ENCODE peak calls at places on chromosome 5, in five cellular contexts. Y, H, F, X and D are unnamed samples.

GRCh38 chr5:106399381-106399780 is 1271.4 kb downstream of the EFNA5 start:
- DNase-seq in Y (peak), H (peak), F (no peak), X (no peak), D (no peak)

GRCh38 chr5:124663101-124663506 is 83.3 kb downstream of the ZNF608 start:
- DNase-seq in Y (no peak), H (no peak), F (no peak), X (no peak), D (no peak)

GRCh38 chr5:154312571-154312970 is 122.0 kb downstream of the GALNT10 start:
- DNase-seq in Y (peak), H (peak), F (no peak), X (no peak), D (no peak)

GRCh38 chr5:75509956-75510355 is 1.5 kb downstream of the CERT1 start:
- DNase-seq in Y (peak), H (peak), F (no peak), X (no peak), D (no peak)

GRCh38 chr5:159094745-159095144 is 5.0 kb downstream of the EBF1 start:
- DNase-seq in Y (peak), H (peak), F (peak), X (no peak), D (peak)

GRCh38 chr5:2006971-2007291 is 124.2 kb upstream of the IRX4 start:
- DNase-seq in Y (no peak), H (no peak), F (no peak), X (no peak), D (no peak)

GRCh38 chr5:132103969-132104391 is 30.4 kb downstream of the CSF2 start:
- DNase-seq in Y (no peak), H (no peak), F (no peak), X (no peak), D (no peak)

GRCh38 chr5:78518365-78519197 is 130.0 kb downstream of the LHFPL2 start:
- DNase-seq in Y (peak), H (peak), F (peak), X (no peak), D (no peak)

GRCh38 chr5:94266170-94266569 is 352.2 kb downstream of the KIAA0825 start:
- DNase-seq in Y (no peak), H (no peak), F (no peak), X (no peak), D (no peak)

GRCh38 chr5:121988443-121988842 is 26.7 kb downstream of the SRFBP1 start:
- DNase-seq in Y (no peak), H (no peak), F (no peak), X (no peak), D (no peak)

GRCh38 chr5:43061352-43061751 is 21.2 kb upstream of the ANXA2R start:
- DNase-seq in Y (no peak), H (peak), F (no peak), X (no peak), D (no peak)

GRCh38 chr5:132777209-132778069 is at the start of gene SEPTIN8:
- DNase-seq in Y (no peak), H (peak), F (peak), X (peak), D (peak)

GRCh38 chr5:37448941-37449340 is 69.8 kb downstream of the WDR70 start:
- DNase-seq in Y (no peak), H (peak), F (no peak), X (no peak), D (no peak)

GRCh38 chr5:151745071-151745705 is 13.2 kb downstream of the ATOX1 start:
- DNase-seq in Y (peak), H (peak), F (no peak), X (no peak), D (no peak)

GRCh38 chr5:191036-191948 is at the start of gene LRRC14B:
- DNase-seq in Y (no peak), H (no peak), F (no peak), X (no peak), D (peak)

GRCh38 chr5:101390317-101390908 is 487.3 kb upstream of the ST8SIA4 start:
- DNase-seq in Y (peak), H (peak), F (no peak), X (no peak), D (no peak)

GRCh38 chr5:8842906-8843590 is 702.8 kb downstream of the SEMA5A start:
- DNase-seq in Y (peak), H (peak), F (no peak), X (no peak), D (peak)

GRCh38 chr5:61366841-61367240 is 34.8 kb downstream of the ZSWIM6 start:
- DNase-seq in Y (no peak), H (no peak), F (no peak), X (no peak), D (no peak)

GRCh38 chr5:158727771-158728311 is 371.9 kb downstream of the EBF1 start:
- DNase-seq in Y (peak), H (no peak), F (no peak), X (no peak), D (no peak)

GRCh38 chr5:101942321-101942882 is 353.7 kb downstream of the SLCO4C1 start:
- DNase-seq in Y (peak), H (peak), F (no peak), X (no peak), D (no peak)

GRCh38 chr5:35442916-35443639 is 174.6 kb upstream of the SPEF2 start:
- DNase-seq in Y (peak), H (no peak), F (no peak), X (no peak), D (no peak)

GRCh38 chr5:58294598-58295298 is 165.1 kb downstream of the PLK2 start:
- DNase-seq in Y (peak), H (peak), F (no peak), X (no peak), D (no peak)

GRCh38 chr5:178554311-178554710 is 35.9 kb downstream of the COL23A1 start:
- DNase-seq in Y (no peak), H (no peak), F (no peak), X (no peak), D (no peak)

GRCh38 chr5:998975-999501 is 9.6 kb upstream of the NKD2 start:
- DNase-seq in Y (no peak), H (no peak), F (no peak), X (no peak), D (no peak)

GRCh38 chr5:155954739-155955445 is 372.1 kb upstream of the SGCD start:
- DNase-seq in Y (no peak), H (no peak), F (no peak), X (no peak), D (no peak)

GRCh38 chr5:97618721-97619120 is 435.7 kb upstream of the RIOK2 start:
- DNase-seq in Y (no peak), H (no peak), F (no peak), X (no peak), D (no peak)

GRCh38 chr5:2193142-2193922 is 310.6 kb upstream of the IRX4 start:
- DNase-seq in Y (no peak), H (no peak), F (no peak), X (peak), D (no peak)

GRCh38 chr5:157778121-157778805 is 34.8 kb downstream of the LSM11 start:
- DNase-seq in Y (no peak), H (peak), F (no peak), X (no peak), D (no peak)

GRCh38 chr5:177509361-177509951 is at the start of gene DOK3:
- DNase-seq in Y (no peak), H (no peak), F (no peak), X (no peak), D (no peak)

GRCh38 chr5:177508217-177508611 is 1.4 kb downstream of the DOK3 start:
- DNase-seq in Y (no peak), H (no peak), F (no peak), X (no peak), D (no peak)

GRCh38 chr5:177507165-177507564 is 2.5 kb downstream of the DOK3 start:
- DNase-seq in Y (peak), H (peak), F (no peak), X (no peak), D (no peak)

GRCh38 chr5:177508837-177509236 is 789 bp downstream of the DOK3 start:
- DNase-seq in Y (no peak), H (no peak), F (no peak), X (no peak), D (no peak)

DNA sequence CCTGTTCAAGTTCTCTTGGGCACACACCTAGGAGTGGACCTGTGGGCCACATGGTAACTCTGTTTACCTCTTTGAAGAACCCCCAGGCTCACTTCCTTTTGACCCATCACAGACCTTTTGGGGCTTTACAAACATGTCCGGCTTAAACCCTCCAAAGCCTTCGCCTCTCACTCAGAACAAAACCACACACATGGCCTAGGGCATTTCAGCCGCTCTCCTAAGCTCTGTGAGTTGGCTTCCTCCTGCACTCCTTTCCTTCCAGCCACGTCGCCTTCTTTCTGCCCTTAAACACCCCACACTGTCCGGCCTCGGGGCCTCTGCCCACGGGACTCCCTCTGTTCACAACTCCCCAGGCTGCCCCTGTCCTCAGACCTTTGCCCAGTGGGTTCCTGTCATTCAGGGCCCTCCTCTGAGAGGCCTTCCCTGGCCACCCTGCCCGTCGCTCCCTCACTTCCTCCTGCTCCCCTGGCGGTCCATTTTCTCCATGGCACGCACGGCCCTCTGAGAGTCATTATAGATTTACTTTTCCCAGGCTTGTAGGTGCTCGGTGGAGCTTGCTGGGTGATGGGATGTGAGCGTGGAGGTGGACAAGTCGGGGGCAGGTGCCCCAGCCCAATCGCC is 1.9 kb downstream of the DOK3 start:
- DNase-seq in Y (no peak), H (no peak), F (no peak), X (no peak), D (no peak)
- TF ChIP-seq CTCF in Y (no peak), H (no peak), F (no peak), X (no peak), D (no peak)

GRCh38 chr5:149452665-149453617 is 73.8 kb upstream of the IL17B start:
- DNase-seq in Y (peak), H (peak), F (no peak), X (no peak), D (no peak)
- TF ChIP-seq CTCF in Y (peak), H (no peak), F (no peak), X (no peak), D (no peak)

GRCh38 chr5:81429363-81429762 is 35.4 kb upstream of the ACOT12 start:
- DNase-seq in Y (no peak), H (no peak), F (no peak), X (no peak), D (no peak)

GRCh38 chr5:81428446-81428845 is 34.5 kb upstream of the ACOT12 start:
- DNase-seq in Y (no peak), H (no peak), F (no peak), X (no peak), D (no peak)

GRCh38 chr5:81429986-81430385 is 36.1 kb upstream of the ACOT12 start:
- DNase-seq in Y (no peak), H (no peak), F (no peak), X (no peak), D (no peak)

GRCh38 chr5:81427566-81427965 is 33.6 kb upstream of the ACOT12 start:
- DNase-seq in Y (no peak), H (no peak), F (no peak), X (no peak), D (no peak)

GRCh38 chr5:81428866-81429265 is 34.9 kb upstream of the ACOT12 start:
- DNase-seq in Y (no peak), H (peak), F (peak), X (no peak), D (no peak)
- TF ChIP-seq CTCF in Y (no peak), H (no peak), F (no peak), X (no peak), D (no peak)

GRCh38 chr5:138986186-138986775 is 111.1 kb upstream of the LRRTM2 start:
- DNase-seq in Y (no peak), H (peak), F (no peak), X (no peak), D (no peak)
- TF ChIP-seq CTCF in Y (no peak), H (no peak), F (no peak), X (no peak), D (no peak)

DNA sequence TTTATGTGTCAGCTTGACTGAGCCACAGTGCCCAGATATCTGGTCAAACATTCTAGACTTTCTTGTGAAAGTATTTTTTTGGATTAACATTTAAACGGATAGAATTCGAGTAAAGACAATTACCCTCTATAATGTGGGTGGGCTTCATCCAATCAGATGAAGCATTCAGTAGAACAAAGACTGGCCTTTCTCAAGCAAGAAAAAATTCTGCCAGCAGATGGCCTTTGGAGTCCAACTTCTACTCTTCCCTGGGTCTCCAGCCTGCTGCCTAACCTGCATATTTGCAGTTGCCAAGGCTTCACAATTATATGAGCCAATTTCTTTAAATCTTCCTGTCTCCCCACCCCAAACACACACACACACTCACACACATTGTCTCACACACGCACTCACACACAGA is 86.4 kb downstream of the MED10 start:
- DNase-seq in Y (no peak), H (peak), F (no peak), X (no peak), D (no peak)
- TF ChIP-seq CTCF in Y (no peak), H (peak), F (no peak), X (peak), D (peak)

GRCh38 chr5:57094753-57095683 is 78.8 kb upstream of the GPBP1 start:
- DNase-seq in Y (peak), H (peak), F (no peak), X (no peak), D (peak)
- TF ChIP-seq CTCF in Y (peak), H (peak), F (no peak), X (no peak), D (no peak)